ENCODE peak calls at places on chromosome 4, in four cellular contexts. U is transverse colon, I is psoas muscle, E is IMR-90. Q is an unnamed sample.

GRCh38 chr4:176291748-176292147 is 22.7 kb upstream of the ASB5 start:
- DNase-seq in I (no peak), U (no peak), E (no peak), Q (no peak)

GRCh38 chr4:140718240-140718639 is 37.9 kb downstream of the TBC1D9 start:
- DNase-seq in U (no peak), I (no peak), E (peak; percentile 59), Q (peak; percentile 80)

GRCh38 chr4:85603437-85604336 is 128.7 kb downstream of the ARHGAP24 start:
- DNase-seq in I (no peak), U (no peak), E (no peak), Q (peak; percentile 87)

GRCh38 chr4:130214268-130214667 is 1118.3 kb downstream of the C4orf33 start:
- DNase-seq in U (no peak), I (no peak), E (no peak), Q (no peak)

GRCh38 chr4:896216-896615 is 35.9 kb downstream of the GAK start:
- DNase-seq in E (no peak), U (no peak), I (no peak), Q (no peak)

GRCh38 chr4:81913427-81913878 is 441.7 kb upstream of the RASGEF1B start:
- DNase-seq in I (peak; percentile 51), E (peak; percentile 31), U (peak; percentile 51), Q (peak; percentile 21)

GRCh38 chr4:156946508-156947197 is 24.9 kb downstream of the PDGFC start:
- DNase-seq in U (no peak), I (peak; percentile 39), E (peak; percentile 99), Q (peak; percentile 97)

GRCh38 chr4:15996773-15997172 is 33.8 kb upstream of the FGFBP2 start:
- DNase-seq in I (no peak), E (peak; percentile 13), U (no peak), Q (peak; percentile 34)

GRCh38 chr4:123362103-123362502 is 34.5 kb upstream of the SPRY1 start:
- DNase-seq in I (no peak), U (no peak), E (no peak), Q (no peak)
- H3K4me3 ChIP-seq in I (no peak overlapping the region), U (no peak overlapping the region), E (no peak overlapping the region), Q (no peak overlapping the region)

DNA sequence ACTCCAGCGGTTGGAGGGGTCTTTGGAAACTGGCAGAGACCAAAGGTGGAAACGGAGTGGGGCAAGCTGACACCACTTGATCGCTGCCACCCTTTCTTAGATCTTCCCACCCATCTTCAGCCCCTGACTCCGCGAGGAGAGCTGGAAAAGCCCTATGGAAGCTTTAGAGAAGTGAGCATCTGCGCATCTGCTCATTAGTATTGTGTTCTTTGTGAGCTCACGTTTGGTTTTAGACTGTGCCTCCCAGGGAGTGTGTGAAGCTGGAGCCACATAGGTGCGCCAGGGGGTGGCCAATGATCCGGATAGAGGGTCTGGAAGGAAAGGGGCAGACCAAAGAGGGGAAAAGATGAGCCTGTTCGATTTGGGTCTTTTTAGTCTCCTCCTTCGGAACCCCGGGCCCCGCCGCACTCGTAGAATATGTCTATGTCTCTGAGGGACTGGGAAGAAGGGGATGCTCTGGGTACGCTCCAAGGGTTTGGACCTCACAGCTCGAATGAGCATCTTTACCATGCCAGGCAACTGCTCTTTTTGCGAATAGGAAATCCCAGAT is 564 bp upstream of the DKK2 start:
- DNase-seq in U (no peak), I (peak; percentile 28), E (no peak), Q (no peak)
- H3K4me3 ChIP-seq in U (no peak overlapping the region), I (peak overlapping the region; percentile 58), E (peak overlapping the region; percentile 8), Q (peak overlapping the region; percentile 50)

GRCh38 chr4:168769416-168769815 is 240.6 kb downstream of the CBR4 start:
- DNase-seq in I (no peak), E (peak; percentile 80), U (no peak), Q (peak; percentile 86)
- H3K4me3 ChIP-seq in I (no peak overlapping the region), E (no peak overlapping the region), U (no peak overlapping the region), Q (no peak overlapping the region)

GRCh38 chr4:187995322-187996207 is at the start of gene ZFP42:
- DNase-seq in I (no peak), U (peak; percentile 11), E (no peak), Q (no peak)
- H3K4me3 ChIP-seq in I (no peak within 1 kb of the TSS), U (no peak within 1 kb of the TSS), E (no peak within 1 kb of the TSS), Q (no peak within 1 kb of the TSS)

GRCh38 chr4:3494501-3494900 is 31.4 kb downstream of the DOK7 start:
- DNase-seq in E (no peak), U (no peak), I (no peak), Q (no peak)
- H3K4me3 ChIP-seq in E (no peak overlapping the region), U (no peak overlapping the region), I (no peak overlapping the region), Q (no peak overlapping the region)